ENCODE peak calls at places on chromosomes 7 and 10, in nine cellular contexts. A is A673, R is upper lobe of right lung, S is AG04450, U is fibroblast of lung, W is NB4, K is esophagus squamous epithelium, H is mammary epithelial cell, X is BE2C. O is an unnamed sample.

GRCh38 chr10:24862586-24862985 is 89.8 kb downstream of the PRTFDC1 start:
- DNase-seq in A (no peak), R (no peak), S (no peak), U (no peak), W (no peak), K (no peak), H (no peak), X (no peak), O (no peak)

GRCh38 chr10:68208424-68209042 is 23.4 kb downstream of the ATOH7 start:
- DNase-seq in A (peak; percentile 85), R (no peak), S (no peak), U (peak; percentile 69), W (peak; percentile 79), K (no peak), H (peak; percentile 59), X (peak; percentile 75), O (peak; percentile 79)

GRCh38 chr10:122853665-122854313 is 8.1 kb upstream of the CUZD1 start:
- DNase-seq in A (no peak), R (no peak), S (no peak), U (peak; percentile 47), W (no peak), K (no peak), H (no peak), X (no peak), O (no peak)

GRCh38 chr10:124032982-124033886 is 60.2 kb downstream of the CHST15 start:
- DNase-seq in A (no peak), R (peak; percentile 46), S (peak; percentile 13), U (peak; percentile 93), W (peak; percentile 41), K (no peak), H (peak; percentile 26), X (no peak), O (peak; percentile 40)

GRCh38 chr7:107057474-107057833 is 12.9 kb downstream of the PRKAR2B start:
- DNase-seq in A (no peak), R (no peak), S (no peak), U (no peak), W (no peak), K (no peak), H (no peak), X (no peak), O (no peak)

GRCh38 chr10:131697461-131698128 is 203.2 kb upstream of the PPP2R2D start:
- DNase-seq in A (peak; percentile 33), R (peak; percentile 19), S (no peak), U (no peak), W (no peak), K (no peak), H (no peak), X (no peak), O (no peak)

GRCh38 chr7:70498232-70498631 is 633.7 kb upstream of the GALNT17 start:
- DNase-seq in A (no peak), R (no peak), S (no peak), U (peak; percentile 4), W (no peak), K (no peak), H (no peak), X (no peak), O (no peak)

GRCh38 chr7:85829817-85830432 is 643.1 kb upstream of the SEMA3D start:
- DNase-seq in A (peak; percentile 36), R (no peak), S (no peak), U (peak; percentile 13), W (peak; percentile 25), K (no peak), H (no peak), X (no peak), O (peak; percentile 46)

GRCh38 chr10:44859546-44860285 is 51.4 kb upstream of the TMEM72 start:
- DNase-seq in A (no peak), R (no peak), S (no peak), U (no peak), W (no peak), K (no peak), H (no peak), X (no peak), O (no peak)

GRCh38 chr10:14276200-14276599 is 54.5 kb downstream of the FRMD4A start:
- DNase-seq in A (no peak), R (no peak), S (no peak), U (no peak), W (no peak), K (no peak), H (no peak), X (no peak), O (no peak)

GRCh38 chr10:85979598-85979997 is 387.0 kb downstream of the GRID1 start:
- DNase-seq in A (no peak), R (no peak), S (no peak), U (no peak), W (no peak), K (no peak), H (no peak), X (no peak), O (no peak)

GRCh38 chr10:85977642-85978041 is 389.0 kb downstream of the GRID1 start:
- DNase-seq in A (no peak), R (no peak), S (no peak), U (no peak), W (no peak), K (no peak), H (no peak), X (no peak), O (no peak)

GRCh38 chr10:85978566-85979358 is 387.8 kb downstream of the GRID1 start:
- DNase-seq in A (no peak), R (no peak), S (no peak), U (no peak), W (no peak), K (no peak), H (peak; percentile 32), X (no peak), O (no peak)

GRCh38 chr10:85971494-85971893 is 395.1 kb downstream of the GRID1 start:
- DNase-seq in A (no peak), R (no peak), S (no peak), U (no peak), W (no peak), K (no peak), H (no peak), X (no peak), O (no peak)

GRCh38 chr10:85976267-85976793 is 390.3 kb downstream of the GRID1 start:
- DNase-seq in A (no peak), R (no peak), S (no peak), U (no peak), W (no peak), K (no peak), H (no peak), X (no peak), O (no peak)
- TF ChIP-seq CTCF in A (no peak), R (no peak), S (no peak), U (no peak), W (no peak), K (no peak), H (no peak), X (no peak), O (no peak)

DNA sequence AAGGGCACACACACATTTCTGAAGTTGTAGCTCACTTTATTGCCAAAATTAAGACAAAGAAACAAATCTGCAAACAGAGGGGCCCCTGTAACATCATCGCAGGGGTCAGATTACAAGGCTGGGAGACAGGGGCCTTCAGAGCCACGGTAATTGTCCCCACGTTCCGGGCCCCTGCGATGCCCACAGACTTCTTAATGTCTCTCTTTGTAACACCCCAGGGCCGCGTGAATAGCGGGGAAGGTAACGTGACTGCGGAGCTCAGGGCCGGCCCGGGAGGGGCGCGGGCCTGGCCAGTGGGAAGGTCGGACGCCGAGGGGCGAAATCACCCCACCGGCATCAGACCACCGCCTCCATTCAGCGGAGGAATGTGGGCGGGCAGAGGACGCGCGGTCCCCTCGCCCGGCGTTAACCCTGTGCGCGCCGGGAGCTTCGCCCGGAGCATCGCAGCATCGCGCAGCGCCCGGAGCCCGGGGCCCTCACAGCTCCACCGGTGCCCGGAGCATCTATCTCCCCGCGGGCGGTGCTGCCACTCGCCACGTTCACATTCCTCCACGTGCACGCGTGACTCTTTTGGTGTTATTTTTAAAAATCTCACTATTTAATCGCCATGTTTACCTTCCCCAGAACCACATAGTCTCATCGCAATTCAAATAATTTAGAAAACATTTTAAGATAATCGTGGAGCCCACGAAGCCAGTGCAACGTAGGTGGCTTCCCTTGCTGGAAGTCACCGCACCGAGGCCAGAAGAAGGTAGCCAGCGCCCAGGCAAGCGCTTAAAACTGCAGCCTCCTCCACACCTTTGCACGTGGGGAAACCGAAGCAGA is 22.0 kb downstream of the FGFBP3 start:
- DNase-seq in A (peak; percentile 49), R (peak; percentile 68), S (no peak), U (peak; percentile 68), W (peak; percentile 70), K (no peak), H (no peak), X (peak; percentile 46), O (peak; percentile 57)
- H3K4me3 ChIP-seq in A (peak overlapping the region; percentile 44), R (peak overlapping the region; percentile 51), S (peak overlapping the region; percentile 67), U (peak overlapping the region; percentile 60), W (peak overlapping the region; percentile 50), K (peak overlapping the region; percentile 82), H (peak overlapping the region; percentile 40), X (peak overlapping the region; percentile 80), O (peak overlapping the region; percentile 53)

DNA sequence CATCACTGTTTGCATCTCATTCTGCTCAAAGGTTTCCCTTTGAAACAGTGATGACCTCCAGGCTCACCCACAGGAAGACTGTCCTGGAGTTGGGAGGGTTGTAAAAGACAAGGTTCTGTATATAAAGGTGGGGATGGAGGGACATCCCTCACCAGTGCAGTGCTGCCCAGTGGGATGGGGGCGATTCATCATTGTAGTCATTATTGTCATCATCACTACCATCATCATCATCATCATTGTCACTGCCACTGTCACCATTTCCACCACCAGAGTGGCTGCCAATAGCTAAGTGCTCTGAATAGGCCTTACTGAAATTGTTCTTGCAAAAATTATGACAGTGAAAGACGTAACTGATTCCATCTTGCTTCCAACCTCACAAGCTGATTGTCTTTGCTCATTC is 24.7 kb downstream of the MRPS24 start:
- DNase-seq in A (no peak), R (no peak), S (no peak), U (no peak), W (no peak), K (no peak), H (no peak), X (no peak), O (no peak)
- TF ChIP-seq CTCF in A (no peak), R (no peak), S (no peak), U (no peak), W (no peak), K (no peak), H (no peak), X (no peak), O (no peak)

GRCh38 chr10:75405201-75406143 is 3.9 kb upstream of the ZNF503 start:
- DNase-seq in A (no peak), R (peak; percentile 87), S (no peak), U (peak; percentile 63), W (no peak), K (no peak), H (peak; percentile 56), X (no peak), O (no peak)

GRCh38 chr10:75407296-75407715 is 5.7 kb upstream of the ZNF503 start:
- DNase-seq in A (no peak), R (peak; percentile 74), S (no peak), U (no peak), W (no peak), K (no peak), H (peak; percentile 66), X (no peak), O (no peak)

GRCh38 chr10:75404335-75405200 is 3.0 kb upstream of the ZNF503 start:
- DNase-seq in A (no peak), R (peak; percentile 89), S (no peak), U (peak; percentile 35), W (no peak), K (no peak), H (peak; percentile 51), X (no peak), O (no peak)

GRCh38 chr10:75407716-75408511 is 6.3 kb upstream of the ZNF503 start:
- DNase-seq in A (no peak), R (peak; percentile 78), S (no peak), U (peak; percentile 48), W (peak; percentile 63), K (no peak), H (peak; percentile 63), X (no peak), O (no peak)

GRCh38 chr10:75406158-75407065 is 4.8 kb upstream of the ZNF503 start:
- DNase-seq in A (no peak), R (peak; percentile 67), S (no peak), U (no peak), W (no peak), K (no peak), H (peak; percentile 58), X (no peak), O (no peak)
- H3K4me3 ChIP-seq in A (no peak overlapping the region), R (peak overlapping the region; percentile 70), S (no peak overlapping the region), U (no peak overlapping the region), W (no peak overlapping the region), K (peak overlapping the region; percentile 89), H (peak overlapping the region; percentile 8), X (no peak overlapping the region), O (no peak overlapping the region)

O was measured in fibroblast of pulmonary artery.